ENCODE peak calls at places on chromosome 2, in four cellular contexts. O, U, Q and S are unnamed samples.

GRCh38 chr2:204110250-204111183 is 174.0 kb downstream of the ICOS start:
- DNase-seq in O (no peak), Q (no peak), U (no peak), S (peak; percentile 67)

GRCh38 chr2:83971547-83971946 is 487.5 kb downstream of the SUCLG1 start:
- DNase-seq in Q (no peak), O (no peak), U (no peak), S (no peak)

GRCh38 chr2:74921236-74921736 is 37.2 kb upstream of the POLE4 start:
- DNase-seq in Q (no peak), U (no peak), O (no peak), S (no peak)

GRCh38 chr2:235135195-235135965 is 183.6 kb downstream of the SH3BP4 start:
- DNase-seq in U (no peak), O (no peak), Q (no peak), S (no peak)

GRCh38 chr2:232315049-232315922 is 63.3 kb upstream of the ALPP start:
- DNase-seq in O (peak; percentile 87), Q (peak; percentile 80), U (peak; percentile 78), S (peak; percentile 75)

GRCh38 chr2:100292022-100292580 is 30.2 kb downstream of the LONRF2 start:
- DNase-seq in U (no peak), Q (peak; percentile 81), O (no peak), S (no peak)

GRCh38 chr2:64277101-64277849 is 133.1 kb upstream of the PELI1 start:
- DNase-seq in U (no peak), O (no peak), Q (no peak), S (no peak)

GRCh38 chr2:182404102-182404501 is 22.7 kb downstream of the PDE1A start:
- DNase-seq in U (no peak), O (no peak), Q (no peak), S (no peak)

GRCh38 chr2:23803275-23803964 is 123.5 kb downstream of the ATAD2B start:
- DNase-seq in O (no peak), U (no peak), Q (no peak), S (no peak)

GRCh38 chr2:74659462-74659861 is 5.4 kb downstream of the SEMA4F start:
- DNase-seq in O (no peak), Q (no peak), U (no peak), S (no peak)

GRCh38 chr2:190455358-190456095 is 47.4 kb downstream of the MFSD6 start:
- DNase-seq in O (no peak), U (no peak), Q (no peak), S (no peak)

GRCh38 chr2:85326406-85326945 is 1.3 kb downstream of the TGOLN2 start:
- DNase-seq in U (no peak), Q (no peak), O (no peak), S (no peak)

GRCh38 chr2:113361051-113361450 is 76.4 kb upstream of the ZNG1B start:
- DNase-seq in O (no peak), U (no peak), Q (no peak), S (no peak)

GRCh38 chr2:12317853-12318426 is 398.8 kb upstream of the TRIB2 start:
- DNase-seq in U (no peak), O (no peak), Q (no peak), S (no peak)

GRCh38 chr2:102041351-102041750 is 49.6 kb downstream of the IL1R2 start:
- DNase-seq in Q (no peak), U (peak; percentile 60), O (no peak), S (no peak)

GRCh38 chr2:98388081-98388480 is 41.8 kb downstream of the CNGA3 start:
- DNase-seq in O (no peak), Q (no peak), U (no peak), S (no peak)

GRCh38 chr2:223488814-223489213 is 113.3 kb downstream of the SCG2 start:
- DNase-seq in U (no peak), O (no peak), Q (no peak), S (no peak)
- H3K4me1 ChIP-seq in U (no peaks in the 10 kb centered on the region), O (no peaks in the 10 kb centered on the region), Q (no peaks in the 10 kb centered on the region), S (no peaks in the 10 kb centered on the region)

DNA sequence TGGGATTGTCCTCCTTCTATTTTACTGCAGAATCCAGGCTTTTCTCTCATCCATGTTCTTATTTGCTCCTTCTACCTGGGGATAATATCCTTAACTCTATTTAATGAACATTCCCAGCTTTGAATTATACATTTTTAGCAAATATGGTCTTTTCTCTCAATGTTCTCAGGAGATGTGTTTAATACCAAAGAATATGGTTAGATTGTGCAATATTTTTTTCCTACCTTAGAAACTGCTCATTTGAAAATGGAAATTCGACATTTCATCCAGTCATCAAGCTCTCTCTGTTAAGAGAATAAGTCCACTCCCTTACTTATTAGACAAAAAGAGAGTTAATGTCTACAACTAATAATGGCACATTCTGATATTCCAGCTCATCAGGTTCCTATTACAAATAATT is 160.4 kb upstream of the GULP1 start:
- DNase-seq in U (no peak), O (no peak), Q (no peak), S (no peak)
- H3K4me1 ChIP-seq in U (peaks cover 9% of the 10 kb centered on the region), O (no peaks in the 10 kb centered on the region), Q (no peaks in the 10 kb centered on the region), S (no peaks in the 10 kb centered on the region)

GRCh38 chr2:136232447-136233172 is 114.7 kb upstream of the CXCR4 start:
- DNase-seq in U (no peak), Q (no peak), O (no peak), S (no peak)

GRCh38 chr2:136230471-136230870 is 112.5 kb upstream of the CXCR4 start:
- DNase-seq in O (no peak), Q (no peak), U (no peak), S (no peak)

GRCh38 chr2:136233315-136233714 is 115.4 kb upstream of the CXCR4 start:
- DNase-seq in O (no peak), U (no peak), Q (no peak), S (no peak)

GRCh38 chr2:136235451-136236418 is 117.8 kb upstream of the CXCR4 start:
- DNase-seq in O (no peak), U (no peak), Q (no peak), S (peak; percentile 26)

DNA sequence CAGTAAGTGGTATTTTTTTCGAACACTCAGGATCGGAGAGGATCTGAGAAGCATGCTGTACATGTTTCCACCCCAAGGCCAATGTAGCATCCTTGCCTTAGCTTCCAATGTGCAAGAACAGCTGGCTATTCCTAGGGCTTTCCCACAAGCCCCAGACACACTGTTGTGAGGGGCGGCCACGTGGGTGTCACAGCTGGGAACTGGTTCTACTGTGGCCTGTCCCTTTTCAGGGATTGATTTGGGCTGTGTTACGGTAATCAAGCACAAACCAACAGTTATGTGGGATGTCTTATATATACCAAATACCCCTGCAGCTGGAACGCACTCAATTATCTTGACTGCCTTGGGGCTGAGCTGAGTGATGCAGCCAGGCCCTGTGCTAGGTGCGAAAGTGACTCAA is 116.3 kb upstream of the CXCR4 start:
- DNase-seq in Q (no peak), O (no peak), U (no peak), S (no peak)
- H3K4me1 ChIP-seq in Q (peaks cover 11% of the 10 kb centered on the region), O (peaks cover 15% of the 10 kb centered on the region), U (peaks cover 7% of the 10 kb centered on the region), S (peaks cover 2% of the 10 kb centered on the region)

GRCh38 chr2:16655457-16655837 is 10.2 kb downstream of the CYRIA start:
- DNase-seq in U (no peak), O (peak; percentile 64), Q (no peak), S (no peak)
- H3K4me1 ChIP-seq in U (peaks cover 92% of the 10 kb centered on the region), O (peaks cover 92% of the 10 kb centered on the region), Q (peaks cover 72% of the 10 kb centered on the region), S (peaks cover 19% of the 10 kb centered on the region)

GRCh38 chr2:237594514-237594871 is 4.0 kb upstream of the RAB17 start:
- DNase-seq in Q (no peak), O (no peak), U (no peak), S (no peak)
- H3K4me1 ChIP-seq in Q (peaks cover 38% of the 10 kb centered on the region), O (peaks cover 15% of the 10 kb centered on the region), U (peaks cover 15% of the 10 kb centered on the region), S (peaks cover 7% of the 10 kb centered on the region)

DNA sequence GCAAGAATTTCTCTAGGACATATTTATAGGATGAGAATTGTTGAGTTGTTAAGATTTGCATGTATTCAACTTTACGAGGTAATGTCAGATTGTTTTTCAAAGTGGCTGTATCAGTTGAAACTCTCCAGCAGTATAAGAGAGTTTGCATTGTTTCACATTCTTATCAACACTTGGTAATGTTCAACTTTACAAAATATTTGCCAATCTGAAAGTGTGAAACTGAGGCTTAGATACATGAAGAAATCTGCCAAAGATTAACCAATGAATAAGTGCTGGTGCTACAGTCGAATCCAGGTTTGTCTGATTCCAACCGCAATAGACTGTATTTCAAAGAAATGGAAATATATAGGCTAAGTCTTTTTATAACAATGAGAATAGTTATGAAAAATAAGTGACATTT is 117.0 kb downstream of the EHBP1 start:
- DNase-seq in U (no peak), O (no peak), Q (no peak), S (no peak)
- H3K4me1 ChIP-seq in U (no peaks in the 10 kb centered on the region), O (no peaks in the 10 kb centered on the region), Q (peaks cover 36% of the 10 kb centered on the region), S (no peaks in the 10 kb centered on the region)

DNA sequence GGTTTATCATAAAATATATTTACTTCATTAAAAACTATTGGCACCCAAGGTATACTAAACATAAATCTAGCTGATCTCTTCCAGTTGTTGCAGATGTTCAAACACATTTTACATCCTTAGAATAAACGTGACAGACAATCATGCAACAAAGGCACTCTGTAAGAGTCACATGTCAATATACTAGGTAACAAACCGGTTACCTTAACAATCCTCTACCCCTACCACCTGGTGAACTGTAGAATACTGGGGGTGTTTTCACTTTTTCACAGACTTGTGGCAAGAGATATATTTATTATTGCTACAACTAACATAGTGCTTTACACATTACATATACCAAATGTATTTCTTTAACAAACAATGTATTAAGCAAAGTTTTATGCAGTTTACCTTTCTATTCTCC is 15.8 kb downstream of the STK17B start:
- DNase-seq in Q (no peak), U (no peak), O (no peak), S (no peak)
- H3K4me1 ChIP-seq in Q (no peaks in the 10 kb centered on the region), U (no peaks in the 10 kb centered on the region), O (no peaks in the 10 kb centered on the region), S (no peaks in the 10 kb centered on the region)

GRCh38 chr2:69559696-69560482 is 83.7 kb downstream of the AAK1 start:
- DNase-seq in Q (no peak), O (no peak), U (no peak), S (no peak)
- H3K4me1 ChIP-seq in Q (no peaks in the 10 kb centered on the region), O (peaks cover 43% of the 10 kb centered on the region), U (peaks cover 56% of the 10 kb centered on the region), S (peaks cover 6% of the 10 kb centered on the region)

GRCh38 chr2:172456002-172456401 is 28.6 kb downstream of the ITGA6 start:
- DNase-seq in O (no peak), Q (no peak), U (no peak), S (no peak)

GRCh38 chr2:172457606-172458005 is 30.2 kb downstream of the ITGA6 start:
- DNase-seq in U (no peak), O (no peak), Q (no peak), S (no peak)

GRCh38 chr2:172460780-172461201 is 33.4 kb downstream of the ITGA6 start:
- DNase-seq in U (no peak), O (no peak), Q (no peak), S (no peak)

GRCh38 chr2:172461591-172462392 is 34.4 kb downstream of the ITGA6 start:
- DNase-seq in Q (no peak), O (peak; percentile 73), U (peak; percentile 24), S (peak; percentile 78)

DNA sequence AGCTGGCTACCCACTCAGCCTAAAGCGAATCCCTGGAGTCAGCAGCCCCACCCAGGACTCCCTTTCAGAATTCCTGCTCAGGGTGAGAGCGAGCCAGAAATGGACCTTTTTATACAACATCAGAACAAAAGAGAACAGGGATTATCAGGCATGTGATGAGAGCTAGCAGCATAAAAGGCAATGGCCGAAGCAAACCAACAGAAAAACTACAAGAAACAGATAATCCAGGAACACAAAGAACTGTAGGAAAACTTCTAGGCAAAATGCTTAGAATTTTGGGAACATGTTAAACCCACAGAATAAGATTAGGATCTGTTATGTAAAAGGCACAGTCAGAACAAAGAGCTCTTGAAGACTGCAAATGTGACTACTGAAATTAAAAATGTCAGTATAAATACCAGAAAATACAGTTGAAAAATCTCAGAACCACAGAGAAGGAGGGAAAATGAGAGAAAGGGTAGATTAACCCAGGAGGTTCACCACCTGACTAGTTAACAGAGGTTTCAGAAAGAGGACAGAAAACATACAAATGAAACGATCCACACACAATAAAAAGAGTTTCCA is 31.3 kb downstream of the ITGA6 start:
- DNase-seq in Q (no peak), O (no peak), U (no peak), S (no peak)
- H3K4me1 ChIP-seq in Q (no peaks in the 10 kb centered on the region), O (peaks cover 14% of the 10 kb centered on the region), U (peaks cover 32% of the 10 kb centered on the region), S (peaks cover 13% of the 10 kb centered on the region)

GRCh38 chr2:47024046-47024445 is 108.4 kb upstream of the MCFD2 start:
- DNase-seq in Q (no peak), U (no peak), O (peak; percentile 72), S (peak; percentile 58)
- H3K4me1 ChIP-seq in Q (peaks cover 68% of the 10 kb centered on the region), U (peaks cover 13% of the 10 kb centered on the region), O (peaks cover 45% of the 10 kb centered on the region), S (peaks cover 13% of the 10 kb centered on the region)